ENCODE peak calls at places on chromosome 6, in four cellular contexts. W is AG09319, I is brain microvascular endothelial cell, Y is uterus. J is an unnamed sample.

GRCh38 chr6:18586133-18586532 is 199.0 kb downstream of the RNF144B start:
- DNase-seq in W (no peak), Y (no peak), I (no peak), J (no peak)

GRCh38 chr6:5469101-5469846 is 208.0 kb downstream of the FARS2 start:
- DNase-seq in Y (no peak), W (no peak), I (no peak), J (no peak)

GRCh38 chr6:49915035-49915434 is 48.7 kb upstream of the CRISP1 start:
- DNase-seq in I (no peak), W (no peak), Y (no peak), J (no peak)

GRCh38 chr6:83430606-83431544 is at the start of gene ME1:
- DNase-seq in W (peak; percentile 65), I (peak; percentile 78), Y (peak; percentile 55), J (no peak)

GRCh38 chr6:92752114-92752513 is 667.2 kb downstream of the EPHA7 start:
- DNase-seq in W (no peak), Y (no peak), I (no peak), J (no peak)

GRCh38 chr6:138545621-138545980 is 46.3 kb upstream of the NHSL1 start:
- DNase-seq in W (no peak), I (peak; percentile 74), Y (peak; percentile 18), J (peak; percentile 82)

GRCh38 chr6:99613705-99614429 is 7.2 kb downstream of the PRDM13 start:
- DNase-seq in I (no peak), Y (no peak), W (no peak), J (no peak)

GRCh38 chr6:92784235-92784634 is 635.1 kb downstream of the EPHA7 start:
- DNase-seq in Y (no peak), I (no peak), W (no peak), J (no peak)

GRCh38 chr6:63882208-63882607 is 246.6 kb downstream of the PHF3 start:
- DNase-seq in W (no peak), Y (no peak), I (no peak), J (no peak)

GRCh38 chr6:109484161-109484560 is 1.1 kb upstream of the ZBTB24 start:
- DNase-seq in Y (no peak), W (no peak), I (no peak), J (no peak)

GRCh38 chr6:11744753-11745152 is 33.9 kb downstream of the ADTRP start:
- DNase-seq in Y (peak; percentile 51), I (peak; percentile 52), W (peak; percentile 78), J (peak; percentile 39)

GRCh38 chr6:168156742-168157265 is 77.8 kb upstream of the FRMD1 start:
- DNase-seq in I (no peak), W (no peak), Y (no peak), J (no peak)

GRCh38 chr6:116190550-116190949 is 63.3 kb downstream of the TSPYL4 start:
- DNase-seq in Y (no peak), W (peak; percentile 38), I (peak; percentile 84), J (peak; percentile 69)

GRCh38 chr6:158717341-158718328 is 67.8 kb downstream of the SYTL3 start:
- DNase-seq in I (no peak), Y (no peak), W (no peak), J (no peak)

GRCh38 chr6:82711992-82712788 is 348.6 kb downstream of the TPBG start:
- DNase-seq in Y (no peak), I (no peak), W (peak; percentile 44), J (no peak)

GRCh38 chr6:37691904-37692806 is 5.5 kb downstream of the MDGA1 start:
- DNase-seq in I (peak; percentile 61), Y (peak; percentile 58), W (no peak), J (no peak)

GRCh38 chr6:149897015-149897697 is 757 bp downstream of the RAET1E start:
- DNase-seq in I (peak; percentile 70), W (peak; percentile 88), Y (peak; percentile 89), J (peak; percentile 47)

GRCh38 chr6:101722991-101723579 is 329.6 kb downstream of the GRIK2 start:
- DNase-seq in W (peak; percentile 44), Y (no peak), I (peak; percentile 69), J (peak; percentile 35)

GRCh38 chr6:36386495-36387439 is 702 bp downstream of the ETV7 start:
- DNase-seq in W (no peak), Y (peak; percentile 42), I (peak; percentile 56), J (no peak)

GRCh38 chr6:32426338-32426737 is 13.3 kb upstream of the HLA-DRA start:
- DNase-seq in Y (no peak), W (no peak), I (no peak), J (no peak)

GRCh38 chr6:24283043-24283985 is 74.5 kb downstream of the DCDC2 start:
- DNase-seq in Y (peak; percentile 39), I (peak; percentile 85), W (peak; percentile 14), J (peak; percentile 99)

GRCh38 chr6:82767037-82767436 is 298.6 kb downstream of the UBE3D start:
- DNase-seq in W (no peak), Y (no peak), I (no peak), J (no peak)

DNA sequence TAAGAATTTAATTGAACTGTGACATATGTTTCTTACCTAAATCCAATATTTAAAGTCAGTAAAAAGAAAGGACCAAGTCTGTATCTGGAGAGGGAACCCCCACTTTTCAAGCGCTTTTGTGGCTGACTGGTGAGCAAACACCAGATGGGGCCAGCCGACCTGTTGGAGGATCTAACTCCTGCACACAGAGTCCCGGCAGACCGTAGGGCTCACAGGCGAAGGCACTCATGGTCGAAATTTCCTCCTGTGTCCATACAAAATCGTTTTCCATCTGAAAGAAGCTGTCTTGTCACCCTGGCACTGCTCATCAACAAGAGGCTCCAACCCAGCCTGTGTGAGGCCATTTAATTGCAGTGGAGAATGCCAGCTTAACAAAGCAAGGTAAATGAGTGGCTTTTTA is 94.0 kb downstream of the SCML4 start:
- DNase-seq in Y (no peak), W (no peak), I (no peak), J (no peak)
- TF ChIP-seq CTCF in Y (no peak), W (no peak), I (no peak), J (no peak)

DNA sequence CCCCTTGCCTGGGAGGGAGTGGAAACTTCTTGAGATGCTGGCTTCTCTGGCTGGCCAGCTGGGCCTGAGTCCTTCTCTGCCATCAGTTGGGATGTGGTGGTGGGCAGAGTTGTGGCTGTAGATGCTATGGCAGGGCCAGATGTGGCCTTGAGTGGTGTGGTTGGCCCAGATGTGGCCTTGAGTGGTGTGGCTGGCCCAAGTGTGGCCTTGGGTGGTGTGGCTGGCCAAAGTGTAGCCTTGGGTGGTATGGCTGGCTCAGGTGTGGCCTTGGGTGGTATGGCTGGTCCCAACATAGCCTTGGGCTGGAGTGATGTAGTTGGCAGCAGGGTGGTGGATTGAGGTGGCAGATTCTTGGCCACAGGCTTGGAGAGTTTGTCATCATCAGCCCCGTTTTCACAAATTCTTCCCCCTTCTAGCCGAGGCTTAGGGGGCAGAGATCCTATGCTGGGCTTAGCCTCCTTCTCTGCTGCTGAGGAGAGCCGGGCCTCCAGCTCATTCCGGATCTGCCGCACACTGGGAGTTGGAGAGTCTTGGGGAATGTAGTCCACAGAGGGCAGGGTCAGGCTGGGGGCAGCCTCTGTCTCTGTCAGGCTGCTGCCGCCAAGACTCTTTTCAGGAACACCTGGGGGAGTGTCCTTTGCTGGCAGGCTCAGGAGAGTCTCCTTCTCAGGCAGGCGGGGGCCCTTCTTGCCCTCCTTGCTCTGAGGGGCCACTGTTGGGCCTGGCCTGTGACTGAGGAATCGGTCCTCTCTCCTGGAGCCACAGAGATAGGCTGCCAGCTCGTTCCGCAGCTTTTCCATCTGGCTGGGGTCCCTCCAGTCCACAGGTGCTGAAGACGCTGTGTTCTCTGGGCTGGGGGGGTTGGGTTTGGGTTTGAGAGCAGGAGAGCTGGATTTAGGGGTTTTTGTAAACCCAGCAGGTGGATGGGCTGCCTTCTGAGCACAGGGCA is 36.4 kb downstream of the C6orf132 start:
- DNase-seq in Y (no peak), I (no peak), W (no peak), J (no peak)
- TF ChIP-seq CTCF in Y (no peak), I (no peak), W (no peak), J (no peak)

DNA sequence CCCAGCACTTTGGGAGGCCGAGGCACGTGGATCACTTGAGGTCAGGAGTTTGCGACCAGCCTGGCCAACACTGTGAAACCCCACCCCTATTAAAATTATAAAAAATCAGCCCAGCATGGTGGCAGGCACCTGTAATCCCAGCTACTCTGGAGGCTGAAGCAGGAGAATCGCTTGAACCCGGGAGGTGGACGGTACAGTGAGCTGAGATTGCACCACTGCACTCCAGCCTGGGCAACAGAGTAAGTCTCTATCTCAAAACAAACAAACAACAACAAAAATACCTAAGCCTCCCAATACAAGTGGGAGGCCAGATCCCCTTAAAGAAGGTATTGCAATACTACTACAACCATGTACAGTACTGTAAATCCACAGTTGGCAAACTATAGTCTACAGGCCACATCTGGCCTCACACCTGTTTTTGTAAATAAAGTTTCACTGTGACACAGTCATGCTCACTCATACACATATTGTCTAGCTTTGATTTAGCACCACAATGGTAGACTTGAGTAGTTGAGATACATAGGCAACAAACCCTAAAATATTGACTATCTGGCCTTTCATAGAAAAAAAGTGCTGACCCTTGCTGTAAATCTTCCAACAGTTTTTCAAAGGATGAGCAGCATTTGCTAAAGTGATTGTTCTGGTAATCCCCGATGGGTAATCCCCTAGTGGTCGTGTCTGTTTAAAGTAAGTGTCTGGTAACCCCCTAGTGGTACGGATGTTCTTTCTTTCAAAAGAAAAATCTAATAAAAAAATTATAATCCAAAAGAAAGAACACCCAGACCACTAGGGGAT is 202.0 kb downstream of the RNGTT start:
- DNase-seq in W (no peak), Y (no peak), I (no peak), J (no peak)
- TF ChIP-seq CTCF in W (no peak), Y (no peak), I (no peak), J (no peak)

DNA sequence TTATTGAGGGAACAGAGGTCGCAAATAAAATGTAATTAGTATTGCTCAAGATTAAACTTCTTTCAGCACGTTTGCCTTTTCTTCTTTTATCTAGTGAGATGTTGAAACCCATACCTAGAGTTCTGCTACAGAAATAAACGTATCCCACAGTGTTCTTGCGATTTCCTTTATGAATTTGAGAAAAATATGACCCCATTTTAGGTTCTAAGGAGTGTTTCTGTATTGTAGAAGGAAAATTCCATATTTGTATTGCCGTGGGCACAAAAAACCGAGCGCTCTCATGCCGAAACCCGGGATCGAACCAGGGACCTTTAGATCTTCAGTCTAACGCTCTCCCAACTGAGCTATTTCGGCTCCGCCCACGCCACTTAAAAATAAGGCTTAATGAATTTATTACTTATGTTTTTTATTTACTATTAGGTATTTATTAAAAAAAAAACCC is 23.7 kb downstream of the ZNF311 start:
- DNase-seq in Y (peak; percentile 77), W (no peak), I (peak; percentile 47), J (no peak)
- TF ChIP-seq CTCF in Y (no peak), W (no peak), I (no peak), J (no peak)

GRCh38 chr6:21597706-21598273 is 4.2 kb downstream of the SOX4 start:
- DNase-seq in I (no peak), W (no peak), Y (no peak), J (no peak)

GRCh38 chr6:21598662-21599061 is 5.1 kb downstream of the SOX4 start:
- DNase-seq in Y (no peak), W (no peak), I (no peak), J (no peak)

GRCh38 chr6:21596379-21597242 is 3.1 kb downstream of the SOX4 start:
- DNase-seq in W (no peak), Y (peak; percentile 72), I (peak; percentile 32), J (no peak)

GRCh38 chr6:21595951-21596378 is 2.4 kb downstream of the SOX4 start:
- DNase-seq in W (no peak), I (no peak), Y (no peak), J (no peak)

GRCh38 chr6:21597243-21597682 is 3.7 kb downstream of the SOX4 start:
- DNase-seq in I (no peak), Y (no peak), W (no peak), J (no peak)
- TF ChIP-seq CTCF in I (no peak), Y (no peak), W (no peak), J (no peak)